ENCODE peak calls at places on chromosomes 5 and 9, in nine cellular contexts. T, R, M, P, L, N, U, Q and B are unnamed samples.

GRCh38 chr5:6574111-6574510 is 58.7 kb downstream of the NSUN2 start:
- DNase-seq in Q (no peak), T (no peak), M (no peak), P (no peak), L (peak; percentile 21), N (no peak), U (no peak), R (no peak), B (no peak)

GRCh38 chr9:129319076-129319937 is 141.2 kb upstream of the IER5L start:
- DNase-seq in R (no peak), Q (no peak), P (no peak), T (no peak), U (no peak), L (no peak), N (no peak), M (peak; percentile 63), B (no peak)

GRCh38 chr9:128882677-128883590 is 1.0 kb downstream of the LRRC8A start:
- DNase-seq in T (no peak), Q (no peak), M (no peak), U (no peak), N (no peak), R (no peak), P (no peak), L (no peak), B (no peak)

GRCh38 chr5:1561402-1561929 is 37.7 kb upstream of the LPCAT1 start:
- DNase-seq in U (no peak), T (no peak), Q (no peak), L (no peak), R (no peak), N (no peak), P (no peak), M (no peak), B (no peak)

GRCh38 chr9:34578241-34579096 is 11.1 kb downstream of the CNTFR start:
- DNase-seq in U (peak; percentile 75), R (no peak), Q (no peak), L (no peak), T (no peak), N (no peak), P (no peak), M (no peak), B (no peak)

GRCh38 chr9:78505546-78505945 is 208.6 kb downstream of the PSAT1 start:
- DNase-seq in L (no peak), U (no peak), T (no peak), P (no peak), N (no peak), Q (no peak), M (no peak), R (no peak), B (no peak)

GRCh38 chr9:107648153-107648716 is 158.7 kb upstream of the KLF4 start:
- DNase-seq in L (no peak), R (no peak), U (no peak), T (no peak), P (no peak), N (no peak), Q (no peak), M (no peak), B (no peak)

GRCh38 chr5:176413255-176413565 is 3.1 kb downstream of the CLTB start:
- DNase-seq in U (no peak), P (no peak), T (no peak), N (no peak), M (peak; percentile 40), R (no peak), L (no peak), Q (peak; percentile 34), B (no peak)

GRCh38 chr9:135336722-135337490 is 142.7 kb upstream of the PPP1R26 start:
- DNase-seq in T (no peak), U (no peak), P (no peak), M (peak; percentile 46), L (no peak), Q (no peak), R (no peak), N (no peak), B (no peak)

GRCh38 chr9:135230817-135231520 is 143.5 kb downstream of the OLFM1 start:
- DNase-seq in U (no peak), Q (no peak), R (no peak), N (no peak), M (peak; percentile 34), T (no peak), L (no peak), P (no peak), B (no peak)

GRCh38 chr5:23289162-23289561 is 218.2 kb upstream of the PRDM9 start:
- DNase-seq in M (no peak), Q (no peak), U (no peak), T (no peak), L (no peak), R (peak; percentile 79), P (no peak), N (no peak), B (no peak)

GRCh38 chr5:169280696-169281095 is 20.2 kb downstream of the SLIT3 start:
- DNase-seq in M (no peak), N (no peak), T (no peak), P (no peak), U (no peak), L (no peak), R (no peak), Q (no peak), B (no peak)

GRCh38 chr9:135468866-135469521 is 10.6 kb upstream of the PPP1R26 start:
- DNase-seq in U (no peak), M (no peak), Q (peak; percentile 72), R (peak; percentile 77), T (peak; percentile 86), L (no peak), P (no peak), N (no peak), B (no peak)

GRCh38 chr9:4585135-4585534 is 77.0 kb upstream of the PLPP6 start:
- DNase-seq in N (no peak), Q (no peak), M (no peak), R (no peak), U (no peak), P (no peak), L (no peak), T (no peak), B (no peak)

GRCh38 chr9:96232539-96233241 is 69.3 kb downstream of the HSD17B3 start:
- DNase-seq in L (no peak), U (peak; percentile 82), N (no peak), T (peak; percentile 33), P (no peak), Q (peak; percentile 51), M (no peak), R (peak; percentile 61), B (no peak)

GRCh38 chr5:171757853-171758535 is 27.6 kb upstream of the SMIM23 start:
- DNase-seq in L (no peak), M (no peak), Q (peak; percentile 92), T (no peak), P (no peak), N (no peak), U (peak; percentile 46), R (peak; percentile 97), B (no peak)

DNA sequence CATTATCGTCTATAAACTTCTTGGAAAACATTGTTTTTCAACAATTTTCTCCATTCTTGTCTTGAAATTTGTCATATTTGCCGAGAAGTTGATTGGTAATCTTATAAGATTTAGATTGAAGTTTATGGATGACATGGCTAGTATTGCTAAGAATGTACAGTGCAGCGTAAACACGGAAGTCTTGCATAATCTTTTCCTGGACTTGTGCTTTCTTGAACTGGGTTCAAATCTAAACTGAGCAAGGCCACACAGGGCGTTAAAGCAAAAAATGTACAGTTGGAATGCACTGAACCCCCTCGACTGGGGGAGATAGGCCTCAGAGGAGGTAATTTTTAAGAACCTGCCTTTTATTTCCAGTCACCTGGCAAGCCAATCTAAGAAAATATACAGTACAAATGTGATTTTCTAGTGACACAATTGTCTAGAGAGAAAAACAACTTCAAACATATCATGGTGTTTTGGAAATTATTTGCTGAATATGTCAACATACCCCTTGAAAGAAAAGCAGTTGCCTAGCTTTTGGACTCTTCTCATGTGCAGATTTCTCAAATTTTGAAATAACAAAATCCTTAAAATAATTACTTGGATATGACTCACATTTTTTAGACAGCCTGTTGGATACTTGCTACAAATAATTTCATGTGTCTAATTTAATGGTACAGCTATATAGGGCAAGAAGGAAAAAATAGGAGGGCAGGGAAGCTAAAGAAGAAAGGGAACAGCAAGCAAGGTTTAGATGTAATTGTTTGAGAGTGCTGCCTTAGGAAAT is 18.5 kb upstream of the GAS1 start:
- DNase-seq in N (no peak), M (no peak), P (no peak), U (no peak), Q (no peak), R (no peak), T (no peak), L (no peak), B (no peak)
- H3K27ac ChIP-seq in N (no peak overlapping the region), M (peak overlapping the region; percentile 17), P (no peak overlapping the region), U (no peak overlapping the region), Q (no peak overlapping the region), R (no peak overlapping the region), T (no peak overlapping the region), L (no peak overlapping the region), B (peak overlapping the region; percentile 13)

DNA sequence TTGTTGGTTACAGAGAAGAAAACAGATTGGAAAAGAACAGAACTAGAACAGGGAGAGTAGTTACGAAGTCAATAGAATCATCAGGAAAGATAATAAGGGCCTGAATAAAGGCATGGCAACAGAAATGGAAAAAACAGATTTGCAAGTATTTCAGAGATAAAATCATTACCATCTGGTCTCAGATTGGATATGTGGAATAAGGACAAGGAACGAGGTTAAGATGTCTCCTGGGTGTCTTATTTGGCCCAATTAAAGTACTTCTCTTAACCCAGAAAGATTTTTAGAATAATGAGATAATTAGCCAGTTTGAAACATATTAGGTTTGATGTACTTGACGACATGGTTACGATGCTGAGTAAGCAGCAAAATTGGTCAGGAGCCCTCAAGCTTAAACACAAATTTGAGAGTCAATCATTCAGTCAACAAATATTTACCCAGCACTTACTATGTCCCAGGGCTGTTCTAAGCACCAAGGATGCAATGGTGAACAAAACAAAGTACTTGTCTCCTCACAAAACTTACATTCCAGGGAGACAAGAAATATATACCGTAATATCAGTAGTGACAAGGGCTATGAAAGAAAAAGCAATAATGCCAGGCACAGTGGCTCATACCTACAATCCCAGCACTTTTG is 18.3 kb downstream of the RICTOR start:
- DNase-seq in T (no peak), L (no peak), R (peak; percentile 19), Q (no peak), P (no peak), M (no peak), N (no peak), U (no peak), B (no peak)
- H3K4me3 ChIP-seq in T (no peak overlapping the region), L (no peak overlapping the region), R (no peak overlapping the region), Q (no peak overlapping the region), P (no peak overlapping the region), M (no peak overlapping the region), N (no peak overlapping the region), U (no peak overlapping the region), B (no peak overlapping the region)

DNA sequence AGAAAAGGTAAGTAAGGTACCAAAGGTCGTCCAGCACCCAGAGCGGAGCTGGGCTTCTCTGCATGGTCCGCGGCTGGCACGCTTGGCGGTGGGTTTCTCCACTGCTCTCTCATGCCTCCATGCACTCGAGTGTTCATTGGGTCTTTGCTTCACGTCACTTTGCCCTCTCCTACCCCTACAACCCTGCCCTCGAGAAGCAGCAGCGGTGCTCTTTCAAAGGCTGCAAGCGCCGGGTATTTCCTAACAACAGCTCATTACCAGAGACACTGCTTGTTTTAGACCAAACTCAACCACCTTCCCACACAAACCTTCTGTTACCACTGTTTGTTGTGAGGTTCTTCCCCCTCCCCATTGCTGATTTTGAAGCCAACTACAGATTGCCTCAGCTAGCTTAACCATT is 21.5 kb upstream of the ZBTB34 start:
- DNase-seq in L (no peak), R (no peak), U (no peak), P (no peak), Q (no peak), M (no peak), T (no peak), N (no peak), B (no peak)
- H3K4me1 ChIP-seq in L (peaks cover 14% of the 10 kb centered on the region), R (peaks cover 7% of the 10 kb centered on the region), U (no peaks in the 10 kb centered on the region), P (no peaks in the 10 kb centered on the region), Q (no peaks in the 10 kb centered on the region), M (peaks cover 5% of the 10 kb centered on the region), T (no peaks in the 10 kb centered on the region), N (no peaks in the 10 kb centered on the region), B (no peaks in the 10 kb centered on the region)

GRCh38 chr5:149940077-149940574 is 4.5 kb downstream of the PDE6A start:
- DNase-seq in U (peak; percentile 37), T (no peak), M (no peak), L (no peak), P (no peak), R (peak; percentile 42), N (no peak), Q (peak; percentile 57), B (no peak)
- H3K27ac ChIP-seq in U (peak overlapping the region; percentile 95), T (no peak overlapping the region), M (no peak overlapping the region), L (no peak overlapping the region), P (no peak overlapping the region), R (peak overlapping the region; percentile 91), N (peak overlapping the region; percentile 82), Q (peak overlapping the region; percentile 99), B (peak overlapping the region; percentile 60)